ENCODE peak calls at places on chromosomes 12 and 14, in eight cellular contexts. P is neuronal stem cell; F is GM23248; H is CD4-positive, alpha-beta T cell; K is suprapubic skin; M is heart right ventricle; E is GM12878; A is A673. Z is an unnamed sample.

GRCh38 chr14:104537613-104537988 is 42.0 kb upstream of the C14orf180 start:
- DNase-seq in A (no peak), K (no peak), P (no peak), F (no peak), H (no peak), M (no peak), E (no peak), Z (no peak)

GRCh38 chr12:70246580-70246979 is 3.3 kb downstream of the CNOT2 start:
- DNase-seq in P (no peak), A (no peak), H (no peak), K (no peak), F (peak; percentile 55), E (no peak), M (no peak), Z (no peak)

GRCh38 chr12:25051171-25051570 is 102.3 kb upstream of the BCAT1 start:
- DNase-seq in E (no peak), A (no peak), M (no peak), F (no peak), P (no peak), K (no peak), H (no peak), Z (no peak)

GRCh38 chr12:70213707-70214106 is 29.5 kb upstream of the CNOT2 start:
- DNase-seq in K (no peak), E (no peak), M (no peak), H (no peak), F (no peak), P (no peak), A (no peak), Z (no peak)

GRCh38 chr12:3551976-3552725 is 61.1 kb downstream of the PRMT8 start:
- DNase-seq in A (no peak), H (no peak), M (no peak), K (peak; percentile 65), E (no peak), P (no peak), F (no peak), Z (no peak)

GRCh38 chr12:28799337-28799736 is 349.7 kb upstream of the FAR2 start:
- DNase-seq in P (no peak), E (no peak), M (no peak), K (no peak), F (peak; percentile 6), A (no peak), H (no peak), Z (no peak)

GRCh38 chr12:116591608-116592115 is 32.5 kb downstream of the MAP1LC3B2 start:
- DNase-seq in M (no peak), F (peak; percentile 54), P (no peak), A (no peak), E (no peak), H (no peak), K (no peak), Z (peak; percentile 46)

GRCh38 chr14:86221755-86222154 is 691.8 kb downstream of the FLRT2 start:
- DNase-seq in E (no peak), M (no peak), P (no peak), A (no peak), K (no peak), H (no peak), F (no peak), Z (no peak)

GRCh38 chr12:101697930-101698781 is 716 bp downstream of the CHPT1 start:
- DNase-seq in K (peak; percentile 85), P (peak; percentile 42), M (peak; percentile 34), E (no peak), A (no peak), H (no peak), F (peak; percentile 61), Z (peak; percentile 34)

GRCh38 chr12:6934110-6934509 is 6.4 kb downstream of the ATN1 start:
- DNase-seq in F (peak; percentile 42), K (peak; percentile 71), M (peak; percentile 81), H (no peak), E (no peak), P (no peak), A (no peak), Z (peak; percentile 90)

GRCh38 chr12:6935551-6936377 is 7.9 kb upstream of the RNU7-1 start:
- DNase-seq in K (peak; percentile 75), H (no peak), F (peak; percentile 55), M (no peak), P (no peak), A (no peak), E (no peak), Z (no peak)

GRCh38 chr12:6929806-6930452 is 2.2 kb downstream of the ATN1 start:
- DNase-seq in K (no peak), H (no peak), F (no peak), P (no peak), A (no peak), M (no peak), E (no peak), Z (no peak)

GRCh38 chr12:6935221-6935550 is 7.4 kb downstream of the ATN1 start:
- DNase-seq in P (no peak), M (no peak), E (no peak), A (no peak), F (peak; percentile 27), H (no peak), K (no peak), Z (no peak)

DNA sequence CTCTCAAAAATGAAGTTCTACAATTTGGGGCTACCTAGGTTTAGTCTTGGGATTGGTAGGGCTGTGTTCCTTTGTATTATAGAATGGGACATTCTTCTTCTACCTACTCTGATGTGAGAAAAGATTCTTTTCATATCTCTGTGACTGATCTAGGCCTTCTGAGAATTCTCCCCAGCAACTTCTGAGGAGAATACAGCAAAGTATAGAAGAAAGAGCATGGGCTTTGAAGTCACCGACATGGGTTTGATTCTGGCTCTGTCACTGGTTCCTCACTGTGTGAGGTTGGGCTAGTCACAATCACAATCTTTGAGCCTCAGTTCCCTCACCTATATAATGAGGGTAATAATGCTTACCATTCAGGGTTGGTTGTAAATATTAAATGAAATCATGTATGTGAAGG is 5.0 kb downstream of the ATN1 start:
- DNase-seq in A (no peak), H (no peak), P (no peak), F (no peak), E (no peak), M (no peak), K (no peak), Z (no peak)
- H3K27ac ChIP-seq in A (peak overlapping the region; percentile 37), H (peak overlapping the region; percentile 30), P (no peak overlapping the region), F (peak overlapping the region; percentile 30), E (no peak overlapping the region), M (no peak overlapping the region), K (no peak overlapping the region), Z (no peak overlapping the region)

GRCh38 chr14:44507183-44507582 is at the start of gene FSCB:
- DNase-seq in F (no peak), M (no peak), A (no peak), P (no peak), E (no peak), K (no peak), H (no peak), Z (no peak)
- H3K27ac ChIP-seq in F (no peak within 1 kb of the TSS), M (no peak within 1 kb of the TSS), A (no peak within 1 kb of the TSS), P (no peak within 1 kb of the TSS), E (no peak within 1 kb of the TSS), K (no peak within 1 kb of the TSS), H (no peak within 1 kb of the TSS), Z (no peak within 1 kb of the TSS)

DNA sequence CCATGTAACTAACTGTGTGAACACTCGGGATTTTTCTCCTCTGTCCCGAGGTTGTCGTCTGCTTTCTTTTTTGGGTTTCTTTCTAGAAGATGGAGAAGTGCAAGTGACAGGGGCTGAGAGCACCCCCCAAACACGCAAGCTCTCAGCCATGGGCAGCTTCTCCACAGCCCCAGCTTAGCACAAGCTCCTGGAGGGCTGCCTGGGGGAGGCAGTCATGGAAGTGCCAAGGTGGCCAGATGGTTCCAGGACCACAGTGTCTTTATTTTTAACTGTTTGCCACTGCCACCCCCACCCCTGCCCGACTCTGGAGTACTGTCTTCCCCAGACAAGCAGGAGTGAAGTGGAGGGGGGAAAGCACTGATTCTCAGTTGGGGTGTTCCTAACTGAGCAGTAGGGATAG is 58.2 kb downstream of the ST8SIA1 start:
- DNase-seq in K (no peak), E (no peak), A (no peak), F (no peak), P (no peak), M (no peak), H (no peak), Z (no peak)
- H3K27ac ChIP-seq in K (peak overlapping the region; percentile 77), E (no peak overlapping the region), A (no peak overlapping the region), F (peak overlapping the region; percentile 89), P (no peak overlapping the region), M (peak overlapping the region; percentile 36), H (no peak overlapping the region), Z (no peak overlapping the region)

GRCh38 chr12:53181935-53182334 is 1.2 kb upstream of the CSAD start:
- DNase-seq in E (no peak), H (no peak), A (no peak), F (peak; percentile 27), K (no peak), M (no peak), P (no peak), Z (no peak)
- H3K27ac ChIP-seq in E (no peak overlapping the region), H (no peak overlapping the region), A (peak overlapping the region; percentile 93), F (peak overlapping the region; percentile 94), K (no peak overlapping the region), M (no peak overlapping the region), P (no peak overlapping the region), Z (no peak overlapping the region)

GRCh38 chr12:122994781-122995502 is 14.5 kb downstream of the ARL6IP4 start:
- DNase-seq in P (no peak), H (no peak), M (no peak), F (no peak), K (no peak), A (no peak), E (no peak), Z (no peak)

GRCh38 chr12:122996621-122997342 is 16.3 kb downstream of the ARL6IP4 start:
- DNase-seq in E (no peak), H (no peak), K (no peak), P (no peak), F (no peak), A (no peak), M (no peak), Z (no peak)

GRCh38 chr12:122996188-122996601 is 15.7 kb downstream of the ARL6IP4 start:
- DNase-seq in P (no peak), A (no peak), M (no peak), E (no peak), F (no peak), K (no peak), H (no peak), Z (no peak)

GRCh38 chr12:122994140-122994675 is 13.7 kb downstream of the ARL6IP4 start:
- DNase-seq in H (no peak), K (no peak), M (no peak), P (no peak), F (no peak), E (no peak), A (no peak), Z (no peak)

GRCh38 chr12:122995503-122996187 is 15.2 kb downstream of the ARL6IP4 start:
- DNase-seq in P (no peak), F (no peak), A (no peak), E (no peak), M (peak; percentile 44), H (no peak), K (no peak), Z (no peak)
- H3K27ac ChIP-seq in P (no peak overlapping the region), F (no peak overlapping the region), A (no peak overlapping the region), E (no peak overlapping the region), M (no peak overlapping the region), H (no peak overlapping the region), K (no peak overlapping the region), Z (no peak overlapping the region)